ENCODE peak calls at places on chromosome 1, in five cellular contexts. E is lower lobe of right lung, R is thoracic aorta, Z is fibroblast of lung, U is cardiac muscle cell. J is an unnamed sample.

GRCh38 chr1:171794085-171794484 is 12.6 kb downstream of the METTL13 start:
- DNase-seq in U (peak), R (no peak), Z (no peak), E (no peak), J (peak)

GRCh38 chr1:201471772-201472171 is 2.8 kb upstream of the PHLDA3 start:
- DNase-seq in R (no peak), U (peak), E (no peak), Z (peak), J (peak)

GRCh38 chr1:3469849-3470649 is 15.6 kb downstream of the ARHGEF16 start:
- DNase-seq in Z (no peak), E (peak), R (no peak), U (no peak), J (no peak)

GRCh38 chr1:11354893-11355593 is 82.0 kb downstream of the UBIAD1 start:
- DNase-seq in U (no peak), Z (no peak), E (no peak), R (no peak), J (no peak)

GRCh38 chr1:246631426-246631825 is 65.2 kb downstream of the CNST start:
- DNase-seq in E (no peak), Z (peak), R (no peak), U (no peak), J (peak)

GRCh38 chr1:9161963-9162362 is 33.1 kb upstream of the GPR157 start:
- DNase-seq in Z (no peak), E (no peak), R (no peak), U (no peak), J (no peak)

GRCh38 chr1:50977575-50978143 is 7.6 kb downstream of the CDKN2C start:
- DNase-seq in E (peak), Z (peak), R (no peak), U (peak), J (no peak)

GRCh38 chr1:30719406-30720270 is 3.7 kb downstream of the MATN1 start:
- DNase-seq in Z (peak), E (no peak), U (no peak), R (no peak), J (peak)

GRCh38 chr1:44740179-44740617 is 561 bp downstream of the KIF2C start:
- DNase-seq in Z (no peak), E (no peak), U (no peak), R (no peak), J (no peak)

GRCh38 chr1:207058878-207059867 is 6.1 kb downstream of the PFKFB2 start:
- DNase-seq in U (no peak), Z (no peak), E (no peak), R (no peak), J (no peak)

GRCh38 chr1:236638935-236639334 is 34.6 kb upstream of the HEATR1 start:
- DNase-seq in Z (no peak), R (no peak), E (no peak), U (no peak), J (no peak)

GRCh38 chr1:86754265-86754974 is 50.0 kb downstream of the SH3GLB1 start:
- DNase-seq in E (no peak), Z (no peak), U (no peak), R (no peak), J (no peak)

GRCh38 chr1:190540366-190540765 is 62.7 kb upstream of the BRINP3 start:
- DNase-seq in E (no peak), R (no peak), U (no peak), Z (no peak), J (no peak)

GRCh38 chr1:114345930-114346479 is 165.0 kb downstream of the TRIM33 start:
- DNase-seq in E (no peak), R (no peak), Z (peak), U (peak), J (peak)

GRCh38 chr1:205321109-205321958 is at the start of gene NUAK2:
- DNase-seq in Z (peak), U (peak), E (peak), R (peak), J (peak)

GRCh38 chr1:201636581-201636980 is 97.7 kb downstream of the NAV1 start:
- DNase-seq in R (no peak), Z (peak), E (no peak), U (peak), J (peak)

GRCh38 chr1:39646232-39647081 is 7.0 kb upstream of the HEYL start:
- DNase-seq in U (peak), R (no peak), E (no peak), Z (peak), J (peak)

GRCh38 chr1:201795066-201795465 is 33.9 kb upstream of the IPO9 start:
- DNase-seq in R (no peak), E (no peak), Z (peak), U (peak), J (peak)

GRCh38 chr1:192506741-192507155 is 68.8 kb upstream of the RGS1 start:
- DNase-seq in E (no peak), Z (peak), U (peak), R (no peak), J (peak)
- TF ChIP-seq CTCF in E (peak), Z (peak), U (peak), R (no peak), J (peak)

DNA sequence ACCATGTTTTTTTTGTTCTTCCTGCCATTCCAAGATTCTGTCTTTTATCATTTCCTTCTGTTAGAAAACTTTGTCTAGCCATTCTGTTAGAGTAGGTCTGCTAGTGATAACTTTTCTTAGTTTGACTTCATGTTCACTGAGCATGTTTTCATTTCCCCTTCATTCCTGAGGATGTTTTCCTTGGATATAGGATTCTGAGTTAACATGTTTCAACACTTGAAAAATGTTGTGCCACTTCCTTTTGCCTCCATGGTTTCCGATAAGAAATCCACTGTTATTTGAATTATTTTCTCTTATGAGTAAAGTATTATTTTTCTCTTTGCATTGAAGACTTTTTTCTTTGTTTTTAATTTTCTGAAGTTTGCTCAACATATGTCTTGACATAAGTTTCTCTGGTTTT is 66.7 kb downstream of the ATP1A1 start:
- DNase-seq in Z (no peak), U (peak), E (no peak), R (no peak), J (no peak)
- H3K4me3 ChIP-seq in Z (no peak), U (no peak), E (no peak), R (no peak), J (no peak)

DNA sequence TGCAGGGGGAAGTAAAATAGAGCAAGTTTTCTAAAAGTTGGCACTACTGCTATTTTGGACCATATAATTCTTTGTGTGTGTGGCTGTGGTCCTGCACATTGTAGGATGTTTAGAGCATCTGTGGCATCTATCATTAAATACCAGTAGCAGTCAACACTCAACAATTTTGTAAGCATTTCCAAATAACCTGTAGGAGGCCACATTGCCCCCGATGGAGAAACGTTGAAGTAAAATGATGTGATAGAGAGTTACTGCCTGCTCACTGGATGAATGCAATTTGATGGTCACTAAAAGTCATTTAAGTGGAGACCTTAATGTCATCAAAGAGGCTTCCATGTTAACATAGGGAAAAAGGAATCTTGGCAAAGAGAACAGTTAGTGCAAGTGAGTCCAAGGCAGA is 560.8 kb downstream of the NEGR1 start:
- DNase-seq in U (no peak), E (no peak), R (no peak), Z (no peak), J (no peak)
- TF ChIP-seq CTCF in U (no peak), E (no peak), R (no peak), Z (no peak), J (no peak)

GRCh38 chr1:82220754-82221153 is 420.0 kb downstream of the ADGRL2 start:
- DNase-seq in E (no peak), Z (no peak), R (no peak), U (no peak), J (no peak)
- H3K4me3 ChIP-seq in E (no peak), Z (no peak), R (no peak), U (no peak), J (no peak)

DNA sequence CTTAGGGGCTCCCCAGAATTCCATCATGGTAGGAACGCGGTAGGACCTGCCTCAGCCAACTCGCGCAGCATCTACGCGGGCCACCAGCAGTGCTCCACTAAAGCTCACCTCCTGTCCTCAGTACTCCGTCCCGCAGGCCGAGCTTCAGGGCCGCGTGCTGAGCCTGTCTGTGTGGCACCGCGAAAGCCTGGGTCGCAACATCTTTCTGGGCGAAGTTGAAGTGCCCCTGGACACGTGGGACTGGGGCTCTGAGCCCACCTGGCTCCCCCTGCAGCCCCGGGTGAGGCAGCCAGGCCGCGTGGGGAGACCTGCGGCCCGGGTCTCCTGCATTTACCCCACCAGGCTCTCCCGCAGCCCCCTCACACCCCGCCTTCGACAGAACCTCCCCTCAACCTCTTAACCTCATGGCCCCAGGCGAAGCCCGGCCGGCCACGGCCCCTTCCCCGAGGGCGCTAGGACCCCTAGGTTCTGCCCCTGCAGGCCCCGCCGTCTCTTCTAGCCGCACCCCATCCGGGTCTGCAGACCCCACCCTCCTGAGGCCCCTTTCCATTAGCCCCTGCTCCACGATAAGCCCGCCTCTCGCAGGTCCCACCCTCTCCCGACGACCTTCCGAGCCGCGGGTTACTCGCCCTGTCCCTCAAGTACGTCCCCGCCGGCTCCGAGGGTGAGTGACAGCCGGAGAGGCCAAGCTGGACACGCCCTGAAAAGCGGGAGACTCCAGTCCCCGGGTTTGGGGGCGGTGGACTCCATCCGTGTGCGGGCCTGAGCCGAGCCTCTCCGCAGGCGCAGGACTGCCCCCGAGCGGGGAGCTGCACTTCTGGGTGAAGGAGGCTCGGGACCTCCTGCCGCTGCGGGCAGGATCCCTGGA is 9.1 kb downstream of the SYTL1 start:
- DNase-seq in E (no peak), Z (peak), U (peak), R (no peak), J (no peak)
- TF ChIP-seq CTCF in E (no peak), Z (no peak), U (peak), R (no peak), J (no peak)

DNA sequence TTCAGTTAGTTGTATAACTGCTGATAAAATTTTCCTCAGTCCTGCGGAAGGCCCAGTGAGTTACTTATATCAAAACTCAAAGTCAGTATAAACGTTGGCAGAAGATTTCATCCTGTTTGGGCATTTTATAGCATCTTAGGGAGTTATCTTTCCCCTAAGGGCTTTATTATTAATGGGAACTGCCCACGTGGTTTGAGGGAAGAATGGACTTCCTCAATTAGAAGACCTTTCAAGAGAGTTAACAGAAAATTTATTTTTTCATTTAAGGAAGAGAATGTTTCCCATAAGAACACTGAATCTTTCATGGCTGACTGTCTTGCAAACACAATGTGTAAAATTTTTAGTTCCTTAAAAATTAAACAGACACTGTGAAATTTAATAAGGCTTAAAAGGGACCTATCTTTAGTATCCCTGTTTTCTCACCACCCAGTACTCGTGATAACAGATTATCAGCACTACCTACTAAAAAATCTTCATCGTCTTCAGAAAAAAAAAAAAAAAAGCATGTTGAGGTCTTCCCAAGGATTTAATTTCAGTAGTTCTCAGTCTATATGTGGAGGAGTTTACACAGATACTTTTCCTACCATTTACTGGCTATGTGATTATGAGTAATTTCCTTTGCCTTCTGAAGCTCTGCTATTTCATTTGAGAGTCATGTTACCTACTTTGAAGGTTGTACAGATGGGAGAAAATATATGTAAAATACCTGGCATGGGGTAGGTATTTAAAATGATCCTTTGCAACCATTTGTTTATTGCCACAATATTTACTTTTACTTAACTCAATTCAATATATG is 399.9 kb downstream of the NEGR1 start:
- DNase-seq in Z (no peak), R (no peak), E (no peak), U (no peak), J (no peak)
- H3K4me3 ChIP-seq in Z (no peak), R (no peak), E (no peak), U (no peak), J (no peak)

GRCh38 chr1:156894001-156894400 is 483 bp downstream of the PEAR1 start:
- DNase-seq in U (no peak), E (peak), R (no peak), Z (no peak), J (no peak)
- TF ChIP-seq CTCF in U (no peak), E (no peak), R (no peak), Z (no peak), J (no peak)

J was measured in fibroblast of mammary gland.